ENCODE peak calls at places on chromosomes 11 and 22, in seven cellular contexts. L is endodermal cell, W is HFF-Myc, N is NCI-H460, I is mucosa of descending colon, B is activated T-cell treated with anti-CD3 and anti-CD28 coated beads for 1 hour, E is Right ventricle myocardium superior. R is an unnamed sample.

GRCh38 chr11:74570266-74571061 is 21.9 kb upstream of the POLD3 start:
- DNase-seq in E (no peak), L (peak; percentile 84), W (no peak), B (no peak), N (peak; percentile 47), I (peak; percentile 84), R (no peak)

GRCh38 chr11:83612891-83613766 is 327.0 kb upstream of the CCDC90B start:
- DNase-seq in N (no peak), L (peak; percentile 74), W (no peak), I (no peak), B (no peak), E (no peak), R (no peak)

GRCh38 chr11:118263694-118264567 is at the start of gene MPZL2:
- DNase-seq in E (peak; percentile 52), L (peak; percentile 82), I (peak; percentile 82), N (no peak), B (no peak), W (no peak), R (no peak)

GRCh38 chr11:63884191-63884590 is 32.8 kb downstream of the RCOR2 start:
- DNase-seq in I (no peak), B (no peak), L (no peak), W (no peak), N (no peak), E (no peak), R (no peak)

GRCh38 chr11:5881756-5882155 is 1.3 kb downstream of the OR52E4 start:
- DNase-seq in B (no peak), W (no peak), I (no peak), N (no peak), E (no peak), L (no peak), R (no peak)

GRCh38 chr11:87840786-87841185 is 334.5 kb downstream of the RAB38 start:
- DNase-seq in B (no peak), L (no peak), N (no peak), W (no peak), I (no peak), E (no peak), R (no peak)

GRCh38 chr22:38317995-38318715 is 922 bp upstream of the CSNK1E start:
- DNase-seq in I (peak; percentile 87), E (peak; percentile 70), L (peak; percentile 67), W (peak; percentile 80), B (no peak), N (peak; percentile 83), R (no peak)

GRCh38 chr22:22123118-22123959 is 121.2 kb upstream of the VPREB1 start:
- DNase-seq in W (no peak), L (no peak), E (no peak), N (no peak), I (no peak), B (no peak), R (no peak)

GRCh38 chr11:36282926-36283325 is 6.3 kb downstream of the COMMD9 start:
- DNase-seq in L (peak; percentile 28), B (no peak), I (no peak), E (no peak), N (no peak), W (no peak), R (no peak)

GRCh38 chr11:77515483-77515882 is 41.6 kb upstream of the PAK1 start:
- DNase-seq in I (peak; percentile 41), W (no peak), N (no peak), B (no peak), E (no peak), L (no peak), R (no peak)

GRCh38 chr22:25282671-25283561 is 63.5 kb downstream of the CRYBB2 start:
- DNase-seq in I (no peak), N (no peak), W (no peak), B (no peak), E (no peak), L (peak; percentile 87), R (no peak)

GRCh38 chr11:69301491-69302401 is 7.8 kb downstream of the MYEOV start:
- DNase-seq in E (no peak), B (no peak), I (peak; percentile 77), N (peak; percentile 89), L (no peak), W (peak; percentile 88), R (no peak)

GRCh38 chr11:108431997-108432396 is 35.3 kb downstream of the C11orf65 start:
- DNase-seq in L (no peak), B (no peak), N (no peak), W (no peak), E (no peak), I (no peak), R (no peak)

GRCh38 chr22:50140615-50141014 is 29.9 kb upstream of the PANX2 start:
- DNase-seq in I (no peak), E (no peak), L (no peak), N (no peak), B (no peak), W (no peak), R (no peak)

GRCh38 chr11:3226846-3227567 is 5.2 kb downstream of the MRGPRE start:
- DNase-seq in W (no peak), E (peak; percentile 23), L (no peak), B (no peak), I (no peak), N (no peak), R (no peak)

GRCh38 chr11:35550374-35551036 is 25.1 kb upstream of the PAMR1 start:
- DNase-seq in E (no peak), I (no peak), N (no peak), B (no peak), L (no peak), W (no peak), R (no peak)

GRCh38 chr11:80197155-80197554 is 756.3 kb upstream of the TENM4 start:
- DNase-seq in N (no peak), E (no peak), I (no peak), B (no peak), W (no peak), L (no peak), R (no peak)

GRCh38 chr11:73866095-73866579 is 10.5 kb downstream of the COA4 start:
- DNase-seq in W (peak; percentile 79), I (no peak), N (no peak), B (no peak), E (no peak), L (no peak), R (no peak)

GRCh38 chr11:67027943-67028542 is 5.1 kb downstream of the SYT12 start:
- DNase-seq in W (no peak), I (no peak), L (peak; percentile 53), B (no peak), N (no peak), E (no peak), R (no peak)

GRCh38 chr11:58659404-58659803 is 36.9 kb downstream of the CNTF start:
- DNase-seq in B (no peak), N (no peak), I (no peak), L (no peak), W (no peak), E (no peak), R (no peak)

GRCh38 chr11:45925550-45925949 is 3.1 kb downstream of the LARGE2 start:
- DNase-seq in L (no peak), N (no peak), W (no peak), I (no peak), B (no peak), E (peak; percentile 19), R (no peak)

GRCh38 chr22:50227588-50228215 is 17.1 kb downstream of the TUBGCP6 start:
- DNase-seq in E (no peak), N (no peak), I (no peak), W (no peak), L (peak; percentile 26), B (no peak), R (no peak)

GRCh38 chr11:92681606-92682005 is 287.8 kb upstream of the MTNR1B start:
- DNase-seq in E (no peak), I (no peak), L (no peak), B (no peak), W (no peak), N (no peak), R (no peak)

GRCh38 chr11:1952806-1953482 is 5.8 kb downstream of the MRPL23 start:
- DNase-seq in N (no peak), L (no peak), B (no peak), I (no peak), E (peak; percentile 33), W (no peak), R (no peak)

GRCh38 chr11:60855726-60856633 is at the start of gene PTGDR2:
- DNase-seq in I (peak; percentile 38), E (no peak), B (no peak), W (no peak), N (no peak), L (no peak), R (no peak)

GRCh38 chr11:127345819-127346459 is 345.4 kb upstream of the KIRREL3 start:
- DNase-seq in L (peak; percentile 76), N (peak; percentile 3), E (peak; percentile 44), B (no peak), W (peak; percentile 4), I (peak; percentile 30), R (no peak)

GRCh38 chr11:94557391-94557790 is 9.8 kb upstream of the PIWIL4 start:
- DNase-seq in L (no peak), I (no peak), W (no peak), E (no peak), B (no peak), N (no peak), R (no peak)

GRCh38 chr22:50186181-50186731 is 543 bp downstream of the TRABD start:
- DNase-seq in E (peak; percentile 56), I (peak; percentile 38), L (no peak), B (no peak), N (no peak), W (no peak), R (no peak)